ENCODE peak calls at places on chromosomes 2 and 18, in ten cellular contexts. N is astrocyte; I is H7; K is foreskin keratinocyte; F is CD8-positive, alpha-beta T cell; T is endothelial cell of umbilical vein; J is Peyer's patch; Z is CD8-positive, alpha-beta memory T cell; S is brain microvascular endothelial cell; D is body of pancreas. E is an unnamed sample.

GRCh38 chr2:231683292-231683898 is 24.9 kb upstream of the PTMA start:
- DNase-seq in N (no peak), I (peak; percentile 48), K (no peak), F (no peak), T (no peak), J (no peak), Z (no peak), S (no peak), D (no peak), E (no peak)

GRCh38 chr2:209525834-209526281 is 102.0 kb downstream of the MAP2 start:
- DNase-seq in N (peak; percentile 95), I (no peak), K (peak; percentile 71), F (no peak), T (peak; percentile 91), J (no peak), Z (no peak), S (peak; percentile 60), D (no peak), E (peak; percentile 24)

GRCh38 chr2:85751627-85752026 is 2.2 kb upstream of the ATOH8 start:
- DNase-seq in N (no peak), I (no peak), K (no peak), F (no peak), T (no peak), J (no peak), Z (no peak), S (no peak), D (no peak), E (no peak)

GRCh38 chr2:100178864-100179263 is 36.5 kb upstream of the AFF3 start:
- DNase-seq in N (no peak), I (no peak), K (no peak), F (no peak), T (no peak), J (no peak), Z (no peak), S (no peak), D (no peak), E (no peak)

GRCh38 chr18:27921904-27922541 is 254.9 kb downstream of the CDH2 start:
- DNase-seq in N (peak; percentile 96), I (no peak), K (peak; percentile 95), F (no peak), T (no peak), J (no peak), Z (no peak), S (peak; percentile 92), D (peak; percentile 12), E (peak; percentile 60)

GRCh38 chr2:191479680-191480023 is 198.3 kb upstream of the NABP1 start:
- DNase-seq in N (no peak), I (no peak), K (no peak), F (no peak), T (no peak), J (no peak), Z (no peak), S (no peak), D (no peak), E (no peak)

GRCh38 chr2:80642465-80642864 is 337.9 kb upstream of the LRRTM1 start:
- DNase-seq in N (no peak), I (no peak), K (no peak), F (no peak), T (no peak), J (no peak), Z (no peak), S (no peak), D (no peak), E (no peak)

GRCh38 chr18:1232867-1233266 is 328.2 kb downstream of the ADCYAP1 start:
- DNase-seq in N (no peak), I (no peak), K (no peak), F (no peak), T (no peak), J (no peak), Z (no peak), S (no peak), D (no peak), E (no peak)

GRCh38 chr2:20491739-20492531 is 45.1 kb downstream of the RHOB start:
- DNase-seq in N (no peak), I (peak; percentile 48), K (no peak), F (no peak), T (no peak), J (no peak), Z (no peak), S (no peak), D (no peak), E (no peak)

GRCh38 chr2:140526575-140526974 is 1604.2 kb downstream of the LRP1B start:
- DNase-seq in N (peak; percentile 63), I (no peak), K (peak; percentile 90), F (no peak), T (peak; percentile 43), J (no peak), Z (no peak), S (peak; percentile 40), D (no peak), E (peak; percentile 61)

GRCh38 chr2:220276736-220277444 is 649.5 kb downstream of the SLC4A3 start:
- DNase-seq in N (peak; percentile 81), I (no peak), K (peak; percentile 22), F (no peak), T (no peak), J (no peak), Z (no peak), S (no peak), D (no peak), E (no peak)

GRCh38 chr2:233436191-233436581 is 81.9 kb downstream of the DGKD start:
- DNase-seq in N (no peak), I (no peak), K (no peak), F (no peak), T (no peak), J (peak; percentile 23), Z (no peak), S (no peak), D (no peak), E (no peak)

GRCh38 chr2:67733517-67733916 is 329.3 kb downstream of the C1D start:
- DNase-seq in N (no peak), I (peak; percentile 63), K (no peak), F (no peak), T (peak; percentile 55), J (no peak), Z (no peak), S (peak; percentile 38), D (peak; percentile 51), E (peak; percentile 6)

GRCh38 chr2:158841839-158842238 is 46.7 kb downstream of the DAPL1 start:
- DNase-seq in N (peak; percentile 69), I (no peak), K (no peak), F (no peak), T (peak; percentile 74), J (no peak), Z (no peak), S (no peak), D (no peak), E (no peak)

GRCh38 chr18:54532222-54532621 is 58.8 kb upstream of the DYNAP start:
- DNase-seq in N (no peak), I (no peak), K (no peak), F (no peak), T (no peak), J (no peak), Z (no peak), S (no peak), D (no peak), E (no peak)

GRCh38 chr2:218536804-218537494 is 31.2 kb downstream of the USP37 start:
- DNase-seq in N (no peak), I (no peak), K (peak; percentile 26), F (no peak), T (no peak), J (no peak), Z (no peak), S (no peak), D (no peak), E (peak; percentile 33)

DNA sequence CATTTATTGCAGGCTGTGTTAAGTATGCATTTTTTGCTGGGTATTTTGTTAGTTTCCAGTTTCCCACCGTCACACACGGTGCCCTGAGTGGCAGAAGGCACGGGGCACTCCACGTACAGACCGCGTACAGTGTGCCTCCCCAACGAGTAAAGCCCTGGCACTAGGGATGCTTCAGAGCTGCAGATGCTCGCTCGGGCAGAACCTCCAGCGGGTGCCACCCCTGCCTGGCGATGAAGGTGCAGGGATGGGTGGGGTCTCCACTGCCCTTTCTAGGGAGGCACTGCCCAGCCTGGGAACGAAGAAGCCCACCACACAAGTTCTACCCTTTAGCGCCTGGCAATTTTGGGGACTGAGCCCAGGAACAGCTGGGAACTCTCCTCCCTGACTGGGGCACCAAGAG is 4.1 kb downstream of the GREB1 start:
- DNase-seq in N (no peak), I (no peak), K (no peak), F (no peak), T (no peak), J (no peak), Z (no peak), S (no peak), D (no peak), E (no peak)
- H3K27me3 ChIP-seq in N (peaks cover 59% of the 10 kb centered on the region), I (no peaks in the 10 kb centered on the region), K (peaks cover 90% of the 10 kb centered on the region), F (no peaks in the 10 kb centered on the region), T (no peaks in the 10 kb centered on the region), J (no peaks in the 10 kb centered on the region), Z (peaks cover 4% of the 10 kb centered on the region), S (peaks cover 10% of the 10 kb centered on the region), D (no peaks in the 10 kb centered on the region), E (no peaks in the 10 kb centered on the region)

DNA sequence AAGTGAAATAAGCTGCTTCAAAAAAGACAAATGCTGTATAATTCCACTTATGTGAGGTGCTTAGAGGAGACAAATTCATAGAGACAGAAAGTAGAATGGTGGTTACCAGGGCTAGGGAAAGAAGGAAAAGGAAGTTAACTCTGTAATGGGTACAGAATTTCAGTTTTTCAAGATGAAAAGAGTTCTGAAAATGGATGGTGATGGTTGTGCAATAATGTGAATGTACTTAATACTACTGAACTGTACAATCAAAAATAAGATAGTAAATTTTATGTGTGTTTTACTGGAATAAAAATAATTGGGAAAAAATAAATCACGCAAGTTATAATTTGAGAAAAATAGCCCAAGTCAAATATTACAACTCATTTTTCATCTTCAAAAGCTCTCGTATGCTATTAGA is 27.5 kb downstream of the ARHGAP25 start:
- DNase-seq in N (no peak), I (no peak), K (no peak), F (no peak), T (no peak), J (no peak), Z (no peak), S (no peak), D (no peak), E (no peak)
- H3K27me3 ChIP-seq in N (no peaks in the 10 kb centered on the region), I (no peaks in the 10 kb centered on the region), K (no peaks in the 10 kb centered on the region), F (no peaks in the 10 kb centered on the region), T (peaks cover 2% of the 10 kb centered on the region), J (no peaks in the 10 kb centered on the region), Z (no peaks in the 10 kb centered on the region), S (no peaks in the 10 kb centered on the region), D (no peaks in the 10 kb centered on the region), E (no peaks in the 10 kb centered on the region)

GRCh38 chr2:49189512-49190225 is 35.4 kb upstream of the FSHR start:
- DNase-seq in N (no peak), I (no peak), K (no peak), F (no peak), T (no peak), J (no peak), Z (no peak), S (no peak), D (no peak), E (no peak)

GRCh38 chr2:49186050-49186648 is 31.8 kb upstream of the FSHR start:
- DNase-seq in N (no peak), I (no peak), K (no peak), F (no peak), T (no peak), J (no peak), Z (no peak), S (no peak), D (no peak), E (no peak)

GRCh38 chr2:49192041-49192440 is 37.7 kb upstream of the FSHR start:
- DNase-seq in N (no peak), I (no peak), K (no peak), F (no peak), T (no peak), J (no peak), Z (no peak), S (no peak), D (no peak), E (no peak)
- H3K27me3 ChIP-seq in N (no peaks in the 10 kb centered on the region), I (no peaks in the 10 kb centered on the region), K (no peaks in the 10 kb centered on the region), F (no peaks in the 10 kb centered on the region), T (no peaks in the 10 kb centered on the region), J (no peaks in the 10 kb centered on the region), Z (no peaks in the 10 kb centered on the region), S (no peaks in the 10 kb centered on the region), D (no peaks in the 10 kb centered on the region), E (no peaks in the 10 kb centered on the region)

GRCh38 chr18:3329871-3330270 is 67.9 kb downstream of the MYL12B start:
- DNase-seq in N (no peak), I (no peak), K (no peak), F (no peak), T (no peak), J (no peak), Z (no peak), S (no peak), D (no peak), E (no peak)
- H3K27me3 ChIP-seq in N (peaks cover 3% of the 10 kb centered on the region), I (no peaks in the 10 kb centered on the region), K (no peaks in the 10 kb centered on the region), F (no peaks in the 10 kb centered on the region), T (peaks cover 1% of the 10 kb centered on the region), J (no peaks in the 10 kb centered on the region), Z (no peaks in the 10 kb centered on the region), S (no peaks in the 10 kb centered on the region), D (no peaks in the 10 kb centered on the region), E (no peaks in the 10 kb centered on the region)